ENCODE peak calls at places on chromosomes 12 and 14, in six cellular contexts. Q, D, C, M, S and J are unnamed samples.

GRCh38 chr12:62414180-62414579 is 52.4 kb upstream of the MON2 start:
- DNase-seq in S (no peak), D (no peak), C (no peak), M (no peak), Q (no peak), J (no peak)

GRCh38 chr14:92633724-92634123 is 114.7 kb downstream of the LGMN start:
- DNase-seq in D (no peak), S (no peak), C (no peak), Q (no peak), M (no peak), J (no peak)

GRCh38 chr14:100203962-100204834 is 34.7 kb upstream of the YY1 start:
- DNase-seq in S (no peak), M (no peak), C (no peak), D (no peak), Q (no peak), J (no peak)

GRCh38 chr14:106417224-106418049 is 891.1 kb downstream of the TMEM121 start:
- DNase-seq in C (no peak), M (peak), Q (peak), D (peak), S (no peak), J (peak)

GRCh38 chr12:49345840-49346658 is 639 bp upstream of the DNAJC22 start:
- DNase-seq in Q (no peak), M (no peak), C (peak), S (no peak), D (no peak), J (no peak)

GRCh38 chr12:57838594-57839302 is 7.8 kb downstream of the CTDSP2 start:
- DNase-seq in D (no peak), S (no peak), M (no peak), C (no peak), Q (no peak), J (no peak)

GRCh38 chr12:2902287-2902880 is 11.7 kb downstream of the TULP3 start:
- DNase-seq in S (no peak), M (no peak), D (no peak), Q (no peak), C (peak), J (no peak)

GRCh38 chr12:96172981-96173380 is 21.2 kb upstream of the ELK3 start:
- DNase-seq in M (no peak), D (no peak), Q (no peak), S (no peak), C (no peak), J (no peak)

GRCh38 chr14:99781091-99781490 is 12.1 kb upstream of the EML1 start:
- DNase-seq in D (no peak), S (no peak), Q (no peak), C (no peak), M (no peak), J (no peak)

GRCh38 chr14:57317248-57317833 is 48.6 kb downstream of the AP5M1 start:
- DNase-seq in C (peak), Q (peak), D (peak), S (peak), M (peak), J (peak)

GRCh38 chr12:120640840-120641833 is 711 bp downstream of the CABP1 start:
- DNase-seq in Q (peak), M (peak), C (peak), S (peak), D (peak), J (peak)

GRCh38 chr12:122730215-122731014 is at the start of gene HCAR1:
- DNase-seq in D (no peak), Q (peak), M (no peak), C (no peak), S (no peak), J (no peak)

GRCh38 chr14:95235351-95235750 is 78.0 kb upstream of the DICER1 start:
- DNase-seq in S (no peak), C (no peak), M (no peak), D (no peak), Q (no peak), J (no peak)

GRCh38 chr12:44616385-44616784 is 259.7 kb downstream of the NELL2 start:
- DNase-seq in C (no peak), Q (no peak), M (no peak), S (no peak), D (no peak), J (no peak)

GRCh38 chr14:90681889-90682429 is 134.3 kb downstream of the TTC7B start:
- DNase-seq in D (no peak), M (no peak), S (no peak), C (no peak), Q (no peak), J (no peak)

GRCh38 chr14:75982724-75983358 is 1.0 kb upstream of the TGFB3 start:
- DNase-seq in Q (no peak), C (peak), M (peak), S (no peak), D (no peak), J (no peak)

GRCh38 chr14:99261916-99262787 is 9.8 kb downstream of the BCL11B start:
- DNase-seq in S (no peak), M (no peak), C (no peak), D (no peak), Q (peak), J (no peak)

GRCh38 chr14:81062816-81063215 is 107.4 kb downstream of the TSHR start:
- DNase-seq in S (peak), C (no peak), D (peak), Q (no peak), M (peak), J (no peak)

GRCh38 chr12:64950899-64951298 is 126.5 kb downstream of the TBC1D30 start:
- DNase-seq in Q (no peak), M (no peak), C (no peak), D (no peak), S (no peak), J (no peak)

GRCh38 chr12:12835378-12836145 is 22.4 kb downstream of the DDX47 start:
- DNase-seq in Q (no peak), S (no peak), D (no peak), C (peak), M (peak), J (no peak)

GRCh38 chr14:86532219-86532618 is 1002.3 kb downstream of the FLRT2 start:
- DNase-seq in D (no peak), M (no peak), Q (no peak), S (no peak), C (no peak), J (no peak)

GRCh38 chr12:58757422-58757821 is 162.9 kb downstream of the LRIG3 start:
- DNase-seq in Q (no peak), S (no peak), M (peak), D (no peak), C (peak), J (no peak)

GRCh38 chr14:70821916-70822705 is 12.8 kb upstream of the MAP3K9 start:
- DNase-seq in C (peak), Q (peak), S (peak), M (peak), D (peak), J (peak)

GRCh38 chr12:132615579-132616066 is 3.0 kb upstream of the P2RX2 start:
- DNase-seq in D (no peak), C (no peak), Q (no peak), M (no peak), S (no peak), J (no peak)